ENCODE peak calls at places on chromosomes 7 and 10, in five cellular contexts. I is GM12878, T is kidney, K is RWPE1, G is body of pancreas. H is an unnamed sample.

GRCh38 chr10:13773496-13774170 is 186.9 kb downstream of the PRPF18 start:
- DNase-seq in I (no peak), T (no peak), K (no peak), G (no peak), H (no peak)

GRCh38 chr10:61730671-61731070 is 67.9 kb downstream of the CABCOCO1 start:
- DNase-seq in I (no peak), T (no peak), K (no peak), G (no peak), H (no peak)

GRCh38 chr7:101720324-101720723 is 91.2 kb upstream of the MYL10 start:
- DNase-seq in I (no peak), T (no peak), K (no peak), G (no peak), H (no peak)

GRCh38 chr7:140300263-140301131 is 97.8 kb downstream of the SLC37A3 start:
- DNase-seq in I (no peak), T (no peak), K (no peak), G (no peak), H (no peak)

GRCh38 chr7:146116452-146117219 is at the start of gene CNTNAP2:
- DNase-seq in I (no peak), T (peak), K (no peak), G (no peak), H (no peak)

GRCh38 chr10:77045046-77045445 is 592.6 kb downstream of the KCNMA1 start:
- DNase-seq in I (no peak), T (no peak), K (no peak), G (no peak), H (no peak)

GRCh38 chr10:43843331-43844101 is 194.8 kb upstream of the ZNF32 start:
- DNase-seq in I (no peak), T (peak), K (no peak), G (peak), H (peak)

GRCh38 chr10:80552151-80552646 is 14.5 kb downstream of the SH2D4B start:
- DNase-seq in I (no peak), T (no peak), K (no peak), G (peak), H (no peak)

GRCh38 chr7:117283371-117283770 is 39.5 kb downstream of the WNT2 start:
- DNase-seq in I (no peak), T (no peak), K (no peak), G (no peak), H (no peak)

GRCh38 chr10:87863102-87863943 is at the start of the genes KLLN and PTEN:
- DNase-seq in I (peak), T (peak), K (peak), G (peak), H (peak)

GRCh38 chr7:109663806-109664205 is 1094.1 kb downstream of the DNAJB9 start:
- DNase-seq in I (no peak), T (no peak), K (no peak), G (no peak), H (no peak)

GRCh38 chr10:13414855-13415254 is 66.8 kb upstream of the SEPHS1 start:
- DNase-seq in I (no peak), T (no peak), K (no peak), G (peak), H (peak)

GRCh38 chr7:39073432-39073831 is 95.7 kb downstream of the POU6F2 start:
- DNase-seq in I (no peak), T (peak), K (no peak), G (no peak), H (no peak)

GRCh38 chr10:125006921-125007391 is 65.0 kb downstream of the ZRANB1 start:
- DNase-seq in I (no peak), T (peak), K (no peak), G (no peak), H (no peak)

GRCh38 chr7:69603937-69604494 is 5.7 kb downstream of the AUTS2 start:
- DNase-seq in I (peak), T (no peak), K (no peak), G (no peak), H (no peak)

GRCh38 chr7:41696323-41696916 is 6.5 kb downstream of the INHBA start:
- DNase-seq in I (no peak), T (peak), K (peak), G (peak), H (peak)

GRCh38 chr7:146639291-146639690 is 522.7 kb downstream of the CNTNAP2 start:
- DNase-seq in I (no peak), T (no peak), K (no peak), G (no peak), H (no peak)

GRCh38 chr10:27360581-27361172 is 120.1 kb upstream of the ACBD5 start:
- DNase-seq in I (peak), T (no peak), K (peak), G (peak), H (peak)

GRCh38 chr10:697097-697875 is 7.8 kb upstream of the DIP2C start:
- DNase-seq in I (no peak), T (peak), K (no peak), G (no peak), H (no peak)

GRCh38 chr7:29511337-29511736 is 52.3 kb upstream of the PRR15 start:
- DNase-seq in I (no peak), T (no peak), K (no peak), G (no peak), H (no peak)

GRCh38 chr7:29508608-29509007 is 55.0 kb upstream of the PRR15 start:
- DNase-seq in I (no peak), T (no peak), K (no peak), G (no peak), H (no peak)

GRCh38 chr7:29511851-29512250 is 51.8 kb upstream of the PRR15 start:
- DNase-seq in I (no peak), T (no peak), K (no peak), G (no peak), H (no peak)

GRCh38 chr7:29510028-29510427 is 53.6 kb upstream of the PRR15 start:
- DNase-seq in I (no peak), T (no peak), K (no peak), G (no peak), H (no peak)
- TF ChIP-seq CTCF in I (no peak), T (no peak), K (no peak), G (no peak), H (no peak)

DNA sequence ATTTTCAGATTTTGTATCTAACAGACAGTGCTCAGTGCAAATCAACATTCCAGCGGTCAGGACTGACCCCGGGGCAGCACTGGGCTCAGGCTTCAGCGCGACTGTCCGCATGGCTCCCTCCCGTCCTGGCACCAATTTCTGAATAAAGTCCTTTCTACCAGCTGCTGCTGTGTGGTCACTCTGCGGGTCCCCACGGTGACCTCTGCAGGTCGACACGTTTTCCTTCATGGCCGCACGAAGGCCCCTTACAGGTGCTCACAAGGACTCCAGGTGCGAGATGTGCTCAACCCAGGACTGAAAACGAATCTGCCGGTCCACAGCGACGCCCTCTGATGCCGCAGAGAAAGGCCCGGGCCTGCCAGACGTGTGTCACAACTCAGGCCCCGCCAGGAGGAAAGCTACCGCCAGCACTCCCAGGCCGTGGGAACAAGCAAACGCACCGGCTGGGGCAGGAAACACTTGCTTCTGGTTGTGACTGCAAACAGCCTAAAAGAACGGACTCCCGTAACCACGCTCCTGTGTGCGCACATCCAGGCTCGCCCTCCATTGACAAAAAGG is 3.7 kb upstream of the UTF1 start:
- DNase-seq in I (no peak), T (no peak), K (peak), G (no peak), H (no peak)
- TF ChIP-seq CTCF in I (no peak), T (no peak), K (no peak), G (no peak), H (no peak)

DNA sequence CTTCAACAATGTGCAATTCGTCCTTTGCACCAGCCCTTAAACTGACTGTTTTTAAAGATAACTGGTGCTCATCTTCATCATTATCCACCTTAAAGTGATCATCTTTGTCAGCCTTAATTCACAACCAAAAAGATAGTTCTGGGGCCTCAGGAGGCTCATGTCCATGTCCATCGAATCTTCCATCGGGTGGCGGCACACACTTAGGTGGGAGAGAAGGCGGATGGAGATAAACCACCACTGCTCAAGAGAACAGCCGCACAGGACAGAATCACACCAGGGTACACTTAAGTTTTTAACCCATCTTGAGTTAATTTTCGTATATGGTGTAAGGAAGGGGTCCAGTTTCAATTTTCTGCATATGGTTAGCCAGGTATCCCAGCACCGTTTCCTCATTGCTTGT is 24.8 kb downstream of the OIT3 start:
- DNase-seq in I (no peak), T (no peak), K (no peak), G (no peak), H (no peak)
- TF ChIP-seq CTCF in I (no peak), T (no peak), K (no peak), G (no peak), H (no peak)

GRCh38 chr10:16314259-16314658 is 122.6 kb upstream of the PTER start:
- DNase-seq in I (no peak), T (no peak), K (no peak), G (no peak), H (peak)
- TF ChIP-seq CTCF in I (no peak), T (no peak), K (no peak), G (no peak), H (peak)

GRCh38 chr7:1058821-1059199 is 14.5 kb downstream of the GPR146 start:
- DNase-seq in I (no peak), T (peak), K (no peak), G (no peak), H (no peak)
- TF ChIP-seq CTCF in I (no peak), T (no peak), K (no peak), G (no peak), H (no peak)

GRCh38 chr7:122885583-122886356 is 490 bp downstream of the CADPS2 start:
- DNase-seq in I (no peak), T (peak), K (peak), G (peak), H (peak)

GRCh38 chr7:122887848-122888247 is 1.6 kb upstream of the CADPS2 start:
- DNase-seq in I (no peak), T (no peak), K (no peak), G (no peak), H (no peak)

GRCh38 chr7:122887198-122887597 is 938 bp upstream of the CADPS2 start:
- DNase-seq in I (no peak), T (peak), K (peak), G (peak), H (peak)

GRCh38 chr7:122884186-122884585 is 2.1 kb downstream of the CADPS2 start:
- DNase-seq in I (no peak), T (no peak), K (no peak), G (peak), H (peak)

GRCh38 chr7:122886357-122887081 is at the start of gene CADPS2:
- DNase-seq in I (no peak), T (peak), K (peak), G (peak), H (peak)
- TF ChIP-seq CTCF in I (no peak), T (peak), K (no peak), G (peak), H (no peak)

H was measured in MCF 10A.